ENCODE peak calls at places on chromosomes 12 and 14, in six cellular contexts. G is lung, V is heart right ventricle, M is gastrocnemius medialis, P is iPS DF 6.9, A is left lung. K is an unnamed sample.

GRCh38 chr14:103030741-103031565 is 26.4 kb downstream of the CDC42BPB start:
- DNase-seq in G (no peak), V (no peak), M (no peak), P (no peak), A (no peak), K (no peak)

GRCh38 chr12:27463826-27464554 is 17.5 kb downstream of the SMCO2 start:
- DNase-seq in G (peak; percentile 62), V (peak; percentile 78), M (no peak), P (no peak), A (no peak), K (no peak)

GRCh38 chr14:61151276-61151675 is 129.9 kb downstream of the TMEM30B start:
- DNase-seq in G (no peak), V (no peak), M (no peak), P (no peak), A (no peak), K (peak; percentile 29)

GRCh38 chr14:64828096-64828495 is 51.6 kb downstream of the SPTB start:
- DNase-seq in G (no peak), V (no peak), M (no peak), P (no peak), A (no peak), K (no peak)

GRCh38 chr14:29039171-29039570 is 272.6 kb downstream of the FOXG1 start:
- DNase-seq in G (no peak), V (no peak), M (no peak), P (no peak), A (no peak), K (no peak)

GRCh38 chr12:5927732-5928516 is 17.1 kb downstream of the ANO2 start:
- DNase-seq in G (no peak), V (no peak), M (no peak), P (no peak), A (no peak), K (no peak)

GRCh38 chr12:98997-99396 is 32.4 kb downstream of the IQSEC3 start:
- DNase-seq in G (no peak), V (no peak), M (no peak), P (no peak), A (no peak), K (no peak)

GRCh38 chr12:102522768-102523167 is 42.4 kb upstream of the IGF1 start:
- DNase-seq in G (no peak), V (no peak), M (no peak), P (no peak), A (no peak), K (no peak)

GRCh38 chr14:76826122-76826521 is at the start of gene LRRC74A:
- DNase-seq in G (no peak), V (no peak), M (no peak), P (no peak), A (no peak), K (no peak)

GRCh38 chr14:81831128-81831815 is 297.6 kb upstream of the SEL1L start:
- DNase-seq in G (no peak), V (peak; percentile 38), M (peak; percentile 42), P (no peak), A (no peak), K (peak; percentile 93)

GRCh38 chr12:124651508-124652273 is 84.3 kb upstream of the NCOR2 start:
- DNase-seq in G (no peak), V (no peak), M (no peak), P (no peak), A (no peak), K (no peak)

GRCh38 chr14:41606249-41607118 is at the start of gene LRFN5:
- DNase-seq in G (peak; percentile 29), V (peak; percentile 45), M (no peak), P (no peak), A (peak; percentile 78), K (no peak)

GRCh38 chr12:124694846-124695497 is 127.6 kb upstream of the NCOR2 start:
- DNase-seq in G (no peak), V (peak; percentile 62), M (no peak), P (no peak), A (no peak), K (no peak)

GRCh38 chr12:12294215-12295005 is 27.6 kb upstream of the LRP6 start:
- DNase-seq in G (no peak), V (no peak), M (no peak), P (no peak), A (no peak), K (no peak)

GRCh38 chr12:78167510-78167909 is 336.8 kb downstream of the NAV3 start:
- DNase-seq in G (no peak), V (no peak), M (no peak), P (no peak), A (no peak), K (no peak)

GRCh38 chr14:102605026-102605425 is 12.6 kb downstream of the RCOR1 start:
- DNase-seq in G (peak; percentile 37), V (no peak), M (no peak), P (no peak), A (no peak), K (no peak)

GRCh38 chr14:81200041-81200440 is 20.7 kb downstream of the GTF2A1 start:
- DNase-seq in G (no peak), V (no peak), M (no peak), P (no peak), A (peak; percentile 31), K (no peak)

GRCh38 chr12:98895086-98895651 is 250.1 kb downstream of the APAF1 start:
- DNase-seq in G (no peak), V (no peak), M (no peak), P (no peak), A (peak; percentile 58), K (no peak)

GRCh38 chr14:100322138-100322957 is 791 bp upstream of the SLC25A47 start:
- DNase-seq in G (no peak), V (no peak), M (no peak), P (no peak), A (no peak), K (no peak)

GRCh38 chr12:104132351-104132956 is 5.6 kb downstream of the NFYB start:
- DNase-seq in G (no peak), V (no peak), M (no peak), P (no peak), A (no peak), K (no peak)

GRCh38 chr12:27732281-27732680 is 21.6 kb downstream of the MRPS35 start:
- DNase-seq in G (no peak), V (no peak), M (no peak), P (no peak), A (no peak), K (no peak)

GRCh38 chr12:81758421-81759214 is 532 bp downstream of the PPFIA2 start:
- DNase-seq in G (no peak), V (peak; percentile 15), M (no peak), P (no peak), A (peak; percentile 80), K (no peak)

GRCh38 chr14:50062438-50063039 is 53.8 kb downstream of the VCPKMT start:
- DNase-seq in G (no peak), V (no peak), M (no peak), P (no peak), A (no peak), K (no peak)

GRCh38 chr14:52110441-52111086 is 41.7 kb upstream of the NID2 start:
- DNase-seq in G (no peak), V (no peak), M (no peak), P (no peak), A (no peak), K (no peak)

GRCh38 chr12:3167636-3168035 is 90.5 kb downstream of the TSPAN9 start:
- DNase-seq in G (no peak), V (no peak), M (no peak), P (no peak), A (no peak), K (no peak)
- H3K4me1 ChIP-seq in G (peaks cover 19% of the 10 kb centered on the region), V (no peaks in the 10 kb centered on the region), M (no peaks in the 10 kb centered on the region), P (peaks cover 5% of the 10 kb centered on the region), A (peaks cover 19% of the 10 kb centered on the region), K (peaks cover 27% of the 10 kb centered on the region)

DNA sequence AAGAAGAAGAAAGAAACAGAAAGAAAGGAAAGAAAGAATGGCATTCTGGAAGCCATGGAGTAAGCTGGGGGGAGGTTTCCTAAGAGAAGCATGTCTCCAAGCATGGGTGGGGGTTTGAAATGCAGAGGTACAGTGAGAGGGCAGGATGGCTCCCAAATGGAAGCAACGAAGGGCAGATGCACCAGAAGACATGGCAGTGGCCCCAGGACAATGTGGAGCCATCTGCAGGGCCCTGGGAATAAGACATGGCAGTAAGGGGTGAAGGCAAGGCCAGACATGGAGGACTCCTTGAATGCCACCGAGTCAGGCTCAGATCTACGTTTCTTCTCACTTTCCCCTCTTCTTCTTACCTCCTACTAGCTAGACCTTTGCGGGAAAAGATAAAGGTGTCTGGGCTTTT is 4.7 kb upstream of the COL2A1 start:
- DNase-seq in G (no peak), V (no peak), M (no peak), P (no peak), A (no peak), K (no peak)
- H3K27me3 ChIP-seq in G (no peaks in the 10 kb centered on the region), V (peaks cover 72% of the 10 kb centered on the region), M (peaks cover 26% of the 10 kb centered on the region), P (peaks cover 79% of the 10 kb centered on the region), A (peaks cover 40% of the 10 kb centered on the region), K (peaks cover 24% of the 10 kb centered on the region)

GRCh38 chr12:80299976-80300375 is 144.1 kb upstream of the PTPRQ start:
- DNase-seq in G (no peak), V (no peak), M (no peak), P (no peak), A (no peak), K (no peak)
- H3K4me1 ChIP-seq in G (no peaks in the 10 kb centered on the region), V (no peaks in the 10 kb centered on the region), M (no peaks in the 10 kb centered on the region), P (no peaks in the 10 kb centered on the region), A (no peaks in the 10 kb centered on the region), K (no peaks in the 10 kb centered on the region)

GRCh38 chr12:48000878-48001321 is 3.4 kb downstream of the COL2A1 start:
- DNase-seq in G (peak; percentile 46), V (no peak), M (no peak), P (no peak), A (no peak), K (no peak)
- H3K27me3 ChIP-seq in G (no peaks in the 10 kb centered on the region), V (peaks cover 67% of the 10 kb centered on the region), M (peaks cover 41% of the 10 kb centered on the region), P (peaks cover 69% of the 10 kb centered on the region), A (peaks cover 64% of the 10 kb centered on the region), K (peaks cover 85% of the 10 kb centered on the region)

GRCh38 chr12:132496270-132496669 is 6.3 kb downstream of the FBRSL1 start:
- DNase-seq in G (no peak), V (no peak), M (no peak), P (no peak), A (no peak), K (no peak)
- H3K4me1 ChIP-seq in G (peaks cover 66% of the 10 kb centered on the region), V (peaks cover 95% of the 10 kb centered on the region), M (peaks cover 87% of the 10 kb centered on the region), P (no peaks in the 10 kb centered on the region), A (peaks cover 83% of the 10 kb centered on the region), K (peaks cover 100% of the 10 kb centered on the region)

GRCh38 chr14:99122521-99123125 is 149.4 kb downstream of the BCL11B start:
- DNase-seq in G (peak; percentile 14), V (no peak), M (no peak), P (no peak), A (no peak), K (peak; percentile 47)
- H3K27me3 ChIP-seq in G (peaks cover 5% of the 10 kb centered on the region), V (peaks cover 65% of the 10 kb centered on the region), M (peaks cover 30% of the 10 kb centered on the region), P (peaks cover 1% of the 10 kb centered on the region), A (peaks cover 14% of the 10 kb centered on the region), K (peaks cover 12% of the 10 kb centered on the region)

K was measured in esophagus muscularis mucosa.